ENCODE peak calls at places on chromosomes 12 and 14, in eight cellular contexts. W is left ventricle myocardium inferior, O is cardiac fibroblast, G is esophagus squamous epithelium, E is body of pancreas, T is lung, Q is GM12865, P is fibroblast of villous mesenchyme. R is an unnamed sample.

GRCh38 chr12:62631531-62632520 is 165.2 kb downstream of the MON2 start:
- DNase-seq in W (peak), O (peak), G (no peak), E (peak), T (peak), Q (peak), P (peak), R (peak)

GRCh38 chr12:27177716-27178115 is 66.4 kb upstream of the STK38L start:
- DNase-seq in W (no peak), O (peak), G (no peak), E (no peak), T (no peak), Q (peak), P (peak), R (no peak)

GRCh38 chr14:80356413-80356812 is 145.1 kb upstream of the DIO2 start:
- DNase-seq in W (no peak), O (peak), G (no peak), E (no peak), T (no peak), Q (no peak), P (peak), R (no peak)

GRCh38 chr14:91575469-91576208 is 65.5 kb upstream of the PPP4R3A start:
- DNase-seq in W (no peak), O (no peak), G (no peak), E (no peak), T (no peak), Q (no peak), P (no peak), R (no peak)

GRCh38 chr12:110941391-110941790 is 21.0 kb upstream of the MYL2 start:
- DNase-seq in W (no peak), O (no peak), G (no peak), E (no peak), T (no peak), Q (no peak), P (no peak), R (no peak)

GRCh38 chr14:103526914-103527248 is 2.1 kb upstream of the TRMT61A start:
- DNase-seq in W (no peak), O (no peak), G (no peak), E (no peak), T (no peak), Q (no peak), P (no peak), R (no peak)

GRCh38 chr12:21690704-21691368 is 33.2 kb upstream of the LDHB start:
- DNase-seq in W (no peak), O (no peak), G (no peak), E (no peak), T (no peak), Q (no peak), P (no peak), R (no peak)

GRCh38 chr14:76956253-76957090 is 72.0 kb downstream of the IRF2BPL start:
- DNase-seq in W (peak), O (peak), G (peak), E (peak), T (peak), Q (peak), P (peak), R (peak)

GRCh38 chr12:12358528-12358927 is 1.6 kb downstream of the BORCS5 start:
- DNase-seq in W (no peak), O (no peak), G (no peak), E (no peak), T (no peak), Q (peak), P (no peak), R (no peak)

GRCh38 chr14:100666403-100666802 is 60.3 kb upstream of the DLK1 start:
- DNase-seq in W (no peak), O (no peak), G (no peak), E (no peak), T (no peak), Q (no peak), P (no peak), R (no peak)

GRCh38 chr12:46915861-46916260 is 90.1 kb upstream of the SLC38A4 start:
- DNase-seq in W (no peak), O (peak), G (no peak), E (no peak), T (no peak), Q (no peak), P (peak), R (no peak)

GRCh38 chr14:29712586-29712985 is 215.1 kb downstream of the PRKD1 start:
- DNase-seq in W (no peak), O (no peak), G (no peak), E (no peak), T (no peak), Q (no peak), P (no peak), R (no peak)

GRCh38 chr14:99238234-99238633 is 33.8 kb downstream of the BCL11B start:
- DNase-seq in W (no peak), O (no peak), G (no peak), E (no peak), T (no peak), Q (no peak), P (no peak), R (no peak)

GRCh38 chr12:66623455-66623854 is 55.4 kb downstream of the GRIP1 start:
- DNase-seq in W (no peak), O (no peak), G (no peak), E (no peak), T (no peak), Q (peak), P (no peak), R (no peak)

GRCh38 chr14:95265106-95266094 is 54.3 kb downstream of the CLMN start:
- DNase-seq in W (no peak), O (peak), G (no peak), E (peak), T (peak), Q (peak), P (peak), R (no peak)

DNA sequence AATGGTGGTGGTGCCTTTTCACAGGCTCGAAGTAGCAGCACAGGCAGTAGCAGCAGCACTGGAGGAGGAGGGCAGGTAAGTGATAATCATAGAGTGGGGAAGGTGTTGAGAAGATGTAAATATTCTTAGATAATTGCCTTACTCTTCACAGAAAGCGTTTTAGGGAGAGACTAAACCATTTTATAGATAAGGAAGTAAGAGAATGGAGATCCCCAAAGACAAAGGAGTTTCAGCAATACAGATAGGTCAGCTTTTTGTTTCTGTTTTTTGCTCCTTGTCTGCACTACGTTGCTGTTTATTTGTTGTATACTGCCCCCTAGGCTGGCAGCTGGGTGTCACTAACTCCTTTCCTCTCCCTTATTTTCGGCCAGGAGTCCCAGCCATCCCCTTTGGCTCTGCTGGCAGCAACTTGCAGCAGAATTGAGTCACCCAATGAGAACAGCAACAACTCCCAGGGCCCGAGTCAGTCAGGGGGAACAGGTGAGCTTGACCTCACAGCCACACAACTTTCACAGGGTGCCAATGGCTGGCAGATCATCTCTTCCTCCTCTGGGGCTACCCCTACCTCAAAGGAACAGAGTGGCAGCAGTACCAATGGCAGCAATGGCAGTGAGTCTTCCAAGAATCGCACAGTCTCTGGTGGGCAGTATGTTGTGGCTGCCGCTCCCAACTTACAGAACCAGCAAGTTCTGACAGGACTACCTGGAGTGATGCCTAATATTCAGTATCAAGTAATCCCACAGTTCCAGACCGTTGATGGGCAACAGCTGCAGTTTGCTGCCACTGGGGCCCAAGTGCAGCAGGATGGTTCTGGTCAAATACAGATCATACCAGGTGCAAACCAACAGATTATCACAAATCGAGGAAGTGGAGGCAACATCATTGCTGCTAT is 2.0 kb downstream of the SP1 start:
- DNase-seq in W (peak), O (peak), G (no peak), E (peak), T (no peak), Q (peak), P (peak), R (peak)
- H3K4me3 ChIP-seq in W (peak), O (peak), G (peak), E (no peak), T (no peak), Q (peak), P (peak), R (peak)

GRCh38 chr14:66509874-66510273 is 1.9 kb downstream of the GPHN start:
- DNase-seq in W (no peak), O (peak), G (no peak), E (no peak), T (no peak), Q (no peak), P (no peak), R (no peak)
- H3K4me3 ChIP-seq in W (peak), O (peak), G (peak), E (peak), T (no peak), Q (peak), P (peak), R (peak)

DNA sequence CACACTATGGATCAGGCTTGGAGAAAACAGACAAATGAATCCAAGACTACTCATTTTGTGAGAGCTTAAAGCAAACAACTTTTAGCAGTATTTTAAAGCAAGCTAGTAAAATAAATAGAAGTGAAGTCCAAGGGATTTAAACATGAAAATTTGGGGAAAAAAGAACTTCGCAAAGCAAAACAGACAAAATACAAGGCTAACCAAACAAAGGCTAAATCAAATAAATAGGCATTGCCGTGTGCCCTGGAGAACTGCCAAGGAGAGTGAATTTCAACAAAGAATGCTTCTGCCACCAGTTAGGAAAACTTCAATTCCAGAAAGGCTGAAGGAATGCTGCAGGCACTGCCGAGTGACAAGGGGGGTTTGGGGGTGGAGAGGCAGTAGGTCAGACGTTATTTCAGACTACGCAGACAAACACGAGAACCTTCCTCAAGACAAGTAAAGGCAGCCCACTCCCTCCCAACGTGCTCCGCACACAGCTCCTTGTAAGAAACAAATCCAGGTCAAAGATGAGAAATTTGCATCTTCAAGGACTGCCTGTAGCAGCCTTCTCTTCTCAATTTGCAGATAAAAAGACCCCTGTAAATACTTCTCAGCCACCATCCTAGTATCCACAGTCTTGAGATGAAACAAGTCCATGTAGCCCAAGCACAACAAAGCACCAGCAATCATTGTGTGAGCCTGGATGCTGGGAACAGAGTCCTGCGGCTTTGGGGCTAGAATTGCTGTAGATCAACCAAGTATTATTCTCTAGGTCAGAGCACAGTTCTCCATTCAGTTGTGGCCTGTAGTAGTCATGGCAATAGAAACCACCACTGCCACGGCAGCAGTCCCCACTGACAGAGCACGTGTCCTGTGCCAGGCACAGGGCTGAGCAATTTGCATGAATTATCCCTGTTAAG is 43.3 kb downstream of the EFCAB11 start:
- DNase-seq in W (no peak), O (peak), G (no peak), E (peak), T (no peak), Q (peak), P (no peak), R (no peak)
- H3K4me3 ChIP-seq in W (no peak), O (no peak), G (no peak), E (no peak), T (no peak), Q (no peak), P (no peak), R (no peak)

DNA sequence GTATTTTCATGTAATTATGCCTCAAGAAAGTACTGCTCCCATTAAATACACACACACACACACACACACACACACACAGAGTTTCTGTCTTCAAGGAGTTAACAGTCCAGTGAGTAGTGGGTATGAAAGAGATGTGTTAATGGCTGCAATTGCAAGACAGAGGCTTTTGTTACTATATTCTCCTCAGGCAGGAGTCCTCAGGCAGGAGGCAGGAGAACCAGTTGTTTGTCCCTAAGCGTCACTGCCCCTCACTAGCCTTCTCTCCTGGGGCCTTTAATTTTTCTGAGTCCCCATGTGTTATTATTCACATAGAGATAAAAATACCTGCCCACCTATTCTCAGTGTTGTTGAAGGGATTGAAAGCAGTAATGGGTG is 31.2 kb downstream of the DAD1 start:
- DNase-seq in W (no peak), O (no peak), G (no peak), E (no peak), T (no peak), Q (no peak), P (no peak), R (no peak)
- H3K4me3 ChIP-seq in W (no peak), O (no peak), G (no peak), E (no peak), T (no peak), Q (peak), P (no peak), R (no peak)

GRCh38 chr14:50335389-50335788 is 23.3 kb downstream of the DMAC2L start:
- DNase-seq in W (peak), O (peak), G (no peak), E (peak), T (no peak), Q (no peak), P (peak), R (peak)
- H3K4me3 ChIP-seq in W (no peak), O (no peak), G (no peak), E (no peak), T (no peak), Q (no peak), P (no peak), R (no peak)

DNA sequence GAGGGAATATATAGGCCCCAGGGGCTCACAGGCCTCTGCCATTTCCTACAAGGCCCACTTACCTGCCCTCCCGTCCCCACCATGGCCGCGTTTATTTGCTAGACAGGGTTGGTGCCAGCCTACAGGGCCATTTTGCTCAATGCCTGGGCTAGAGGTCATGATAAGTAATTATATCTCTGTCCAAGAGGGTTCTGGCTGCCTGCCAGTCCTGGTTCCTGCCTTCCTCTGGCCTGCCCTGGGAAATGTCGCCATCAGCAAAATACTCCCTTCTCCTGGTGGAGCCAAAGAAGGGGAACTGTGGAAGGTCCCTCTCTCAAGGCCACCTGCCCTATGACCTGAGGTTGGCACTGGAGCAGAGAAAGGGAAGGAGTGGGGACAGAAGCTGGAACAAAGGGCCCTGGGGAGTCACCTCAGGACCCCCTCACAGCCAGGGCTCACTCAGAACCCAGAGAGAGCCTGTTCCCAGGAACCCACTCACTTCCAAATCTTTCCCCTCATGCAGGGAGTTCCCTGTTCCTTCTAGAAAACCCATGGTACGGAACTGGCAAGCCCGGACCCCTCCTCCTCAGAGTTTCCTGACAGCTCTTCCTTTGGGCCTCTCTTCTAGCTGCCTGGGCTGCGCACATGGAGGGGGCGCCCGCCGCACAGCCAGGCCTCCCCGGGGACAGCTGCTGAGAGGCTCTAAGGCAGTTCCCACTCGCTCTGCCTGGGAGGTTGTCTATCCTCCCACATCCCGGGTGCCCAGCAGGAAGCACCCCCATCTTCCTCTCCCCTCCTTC is 280.5 kb downstream of the DPF3 start:
- DNase-seq in W (peak), O (peak), G (no peak), E (peak), T (no peak), Q (no peak), P (peak), R (peak)
- H3K4me3 ChIP-seq in W (no peak), O (no peak), G (no peak), E (no peak), T (no peak), Q (no peak), P (no peak), R (no peak)

DNA sequence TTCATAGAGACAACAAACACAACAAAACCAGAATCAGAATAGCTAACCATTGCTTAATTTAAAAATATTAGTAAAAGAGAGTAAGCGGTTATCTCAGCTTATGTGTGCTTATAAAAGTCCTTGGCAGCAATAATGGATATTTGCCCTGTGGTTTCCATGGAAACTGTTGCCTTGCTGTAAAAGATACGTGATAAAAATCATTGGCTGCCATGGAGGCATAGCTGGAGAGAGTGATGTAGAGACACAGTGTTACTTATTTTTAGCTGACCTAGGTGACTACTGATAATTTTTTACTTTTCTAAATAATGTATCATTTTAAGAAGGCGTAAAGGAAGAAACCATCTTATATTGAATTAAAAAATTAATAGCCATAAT is 92.9 kb downstream of the ERC1 start:
- DNase-seq in W (no peak), O (peak), G (no peak), E (peak), T (no peak), Q (peak), P (peak), R (no peak)
- H3K4me3 ChIP-seq in W (no peak), O (no peak), G (no peak), E (no peak), T (no peak), Q (no peak), P (no peak), R (no peak)

GRCh38 chr14:59918824-59919581 is 941 bp upstream of the LRRC9 start:
- DNase-seq in W (no peak), O (peak), G (no peak), E (no peak), T (no peak), Q (peak), P (peak), R (peak)
- H3K4me3 ChIP-seq in W (peak), O (peak), G (peak), E (no peak), T (no peak), Q (peak), P (peak), R (peak)

GRCh38 chr12:93698307-93699092 is 21.3 kb downstream of the CRADD start:
- DNase-seq in W (no peak), O (peak), G (no peak), E (no peak), T (no peak), Q (no peak), P (peak), R (no peak)
- H3K4me3 ChIP-seq in W (no peak), O (no peak), G (no peak), E (no peak), T (no peak), Q (no peak), P (no peak), R (no peak)

R was measured in right cardiac atrium.